ENCODE peak calls at places on chromosomes 16 and 17, in eight cellular contexts. O, D, T, G, L, S, M and K are unnamed samples.
A peak's percentile ranks its signal among the peaks of the same experiment; 100 is the strongest.

GRCh38 chr16:62038225-62038624 is 2.0 kb upstream of the CDH8 start:
- DNase-seq in O (no peak), D (no peak), T (no peak), G (no peak), L (no peak), S (no peak), M (no peak), K (no peak)

GRCh38 chr17:15657868-15658775 is 26.0 kb downstream of the TRIM16 start:
- DNase-seq in O (no peak), D (no peak), T (no peak), G (no peak), L (no peak), S (no peak), M (no peak), K (no peak)

GRCh38 chr17:59561042-59561441 is 4.4 kb upstream of the DHX40 start:
- DNase-seq in O (no peak), D (no peak), T (no peak), G (no peak), L (no peak), S (no peak), M (no peak), K (no peak)

GRCh38 chr16:31201511-31202401 is 804 bp downstream of the PYCARD start:
- DNase-seq in O (peak; percentile 85), D (no peak), T (peak; percentile 54), G (no peak), L (peak; percentile 23), S (no peak), M (no peak), K (peak; percentile 26)

GRCh38 chr17:16495561-16495960 is 3.6 kb upstream of the LRRC75A start:
- DNase-seq in O (peak; percentile 30), D (no peak), T (no peak), G (no peak), L (no peak), S (no peak), M (no peak), K (no peak)

GRCh38 chr17:65783845-65784334 is 222.4 kb upstream of the AXIN2 start:
- DNase-seq in O (peak; percentile 32), D (no peak), T (no peak), G (peak; percentile 54), L (no peak), S (peak; percentile 76), M (no peak), K (no peak)

GRCh38 chr17:72466199-72466598 is 345.4 kb downstream of the SOX9 start:
- DNase-seq in O (peak; percentile 65), D (no peak), T (no peak), G (no peak), L (no peak), S (peak; percentile 9), M (no peak), K (no peak)

GRCh38 chr16:84680165-84680842 is 19.5 kb upstream of the USP10 start:
- DNase-seq in O (no peak), D (no peak), T (no peak), G (no peak), L (no peak), S (no peak), M (no peak), K (no peak)

GRCh38 chr17:39591958-39592954 is 15.5 kb downstream of the NEUROD2 start:
- DNase-seq in O (peak; percentile 41), D (no peak), T (peak; percentile 84), G (no peak), L (peak; percentile 44), S (no peak), M (no peak), K (no peak)

GRCh38 chr16:57862698-57863433 is 60.6 kb upstream of the KIFC3 start:
- DNase-seq in O (peak; percentile 24), D (no peak), T (no peak), G (no peak), L (no peak), S (no peak), M (no peak), K (no peak)

GRCh38 chr17:36920032-36921000 is 17.0 kb upstream of the LHX1 start:
- DNase-seq in O (no peak), D (no peak), T (no peak), G (no peak), L (no peak), S (no peak), M (no peak), K (no peak)

GRCh38 chr16:10637337-10638037 is 57.1 kb upstream of the EMP2 start:
- DNase-seq in O (no peak), D (no peak), T (no peak), G (no peak), L (no peak), S (no peak), M (no peak), K (no peak)